ENCODE peak calls at places on chromosome 22, in nine cellular contexts. P, X, K, U, M, L, N, R and B are unnamed samples.

GRCh38 chr22:26673485-26673884 is 16.1 kb downstream of the MIAT start:
- DNase-seq in P (no peak), X (no peak), K (no peak), U (no peak), M (peak; percentile 41), L (no peak), N (no peak), R (peak; percentile 8), B (no peak)

GRCh38 chr22:27336151-27337090 is 465.1 kb downstream of the MN1 start:
- DNase-seq in P (no peak), X (no peak), K (no peak), U (no peak), M (no peak), L (no peak), N (no peak), R (no peak), B (peak; percentile 31)

GRCh38 chr22:46934746-46935491 is 172.5 kb downstream of the TBC1D22A start:
- DNase-seq in P (no peak), X (no peak), K (peak; percentile 82), U (no peak), M (no peak), L (no peak), N (no peak), R (no peak), B (no peak)

GRCh38 chr22:33883961-33884808 is 36.1 kb downstream of the LARGE1 start:
- DNase-seq in P (no peak), X (no peak), K (no peak), U (no peak), M (no peak), L (no peak), N (no peak), R (no peak), B (no peak)

GRCh38 chr22:23598805-23599518 is 18.9 kb upstream of the IGLL1 start:
- DNase-seq in P (no peak), X (no peak), K (no peak), U (no peak), M (no peak), L (no peak), N (no peak), R (no peak), B (no peak)

GRCh38 chr22:50114221-50114981 is 24.6 kb downstream of the MOV10L1 start:
- DNase-seq in P (no peak), X (peak; percentile 65), K (peak; percentile 89), U (no peak), M (no peak), L (peak; percentile 76), N (no peak), R (no peak), B (no peak)

GRCh38 chr22:34866501-34867171 is 199.3 kb upstream of the ISX start:
- DNase-seq in P (no peak), X (no peak), K (no peak), U (no peak), M (no peak), L (no peak), N (no peak), R (no peak), B (no peak)

GRCh38 chr22:25153961-25154685 is 45.5 kb upstream of the CRYBB3 start:
- DNase-seq in P (peak; percentile 77), X (no peak), K (peak; percentile 93), U (no peak), M (peak; percentile 82), L (peak; percentile 78), N (peak; percentile 39), R (no peak), B (no peak)

GRCh38 chr22:19751497-19752245 is 8.9 kb upstream of the TBX1 start:
- DNase-seq in P (no peak), X (no peak), K (no peak), U (no peak), M (no peak), L (no peak), N (no peak), R (no peak), B (no peak)

GRCh38 chr22:19753996-19754700 is 6.4 kb upstream of the TBX1 start:
- DNase-seq in P (no peak), X (no peak), K (no peak), U (no peak), M (no peak), L (no peak), N (no peak), R (no peak), B (no peak)

GRCh38 chr22:19754701-19755144 is 5.9 kb upstream of the TBX1 start:
- DNase-seq in P (no peak), X (no peak), K (no peak), U (no peak), M (no peak), L (no peak), N (no peak), R (no peak), B (no peak)

GRCh38 chr22:19755145-19755710 is 5.3 kb upstream of the TBX1 start:
- DNase-seq in P (no peak), X (no peak), K (no peak), U (peak; percentile 42), M (no peak), L (no peak), N (no peak), R (no peak), B (no peak)

DNA sequence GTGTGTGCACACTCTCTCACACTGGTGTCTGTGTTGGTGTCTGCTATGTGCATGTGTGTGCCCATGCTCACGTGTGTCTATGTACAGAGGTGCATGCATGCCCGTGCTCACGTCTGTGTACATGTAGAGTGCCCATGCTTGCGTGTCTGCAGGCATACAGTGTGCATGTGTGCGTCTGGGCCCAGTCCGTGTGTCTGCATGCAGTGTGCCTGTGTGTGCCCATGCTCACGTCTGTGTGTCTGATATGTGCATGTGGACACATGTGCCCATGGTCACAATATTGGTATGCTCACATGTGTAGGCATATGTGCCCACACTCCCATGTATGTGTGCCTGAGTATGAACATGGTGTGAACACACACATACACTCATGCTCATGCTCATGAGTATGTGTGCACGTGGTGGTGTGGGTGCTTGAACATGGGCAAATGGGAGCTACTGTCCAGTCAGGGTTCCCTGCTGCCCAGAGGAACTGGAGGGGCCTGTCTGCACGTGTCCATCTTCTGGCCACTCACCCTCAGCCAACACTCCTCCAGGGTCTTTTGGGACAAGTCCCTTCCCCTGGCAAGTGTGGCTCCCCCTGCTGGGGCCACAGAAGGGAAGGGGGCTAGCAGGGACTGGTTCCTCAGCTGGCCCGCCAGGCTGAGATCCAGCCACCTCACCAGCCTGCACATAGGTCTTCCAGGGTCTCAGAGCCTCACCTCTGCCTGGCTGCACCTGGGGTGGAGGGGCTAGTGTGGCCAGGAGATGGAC is 7.3 kb upstream of the TBX1 start:
- DNase-seq in P (no peak), X (no peak), K (no peak), U (peak; percentile 48), M (no peak), L (no peak), N (no peak), R (no peak), B (no peak)
- TF ChIP-seq CTCF in P (no peak), X (no peak), K (no peak), U (no peak), M (no peak), L (no peak), N (no peak), R (no peak), B (peak; percentile 12)

GRCh38 chr22:36409911-36410756 is 22.4 kb upstream of the MYH9 start:
- DNase-seq in P (peak; percentile 57), X (peak; percentile 93), K (peak; percentile 68), U (peak; percentile 99), M (peak; percentile 85), L (peak; percentile 96), N (no peak), R (peak; percentile 57), B (peak; percentile 88)
- TF ChIP-seq CTCF in P (no peak), X (no peak), K (no peak), U (no peak), M (peak; percentile 21), L (no peak), N (no peak), R (no peak), B (peak; percentile 70)

GRCh38 chr22:42913874-42914510 is 56.9 kb upstream of the ARFGAP3 start:
- DNase-seq in P (no peak), X (no peak), K (no peak), U (no peak), M (no peak), L (no peak), N (no peak), R (no peak), B (no peak)

GRCh38 chr22:42914511-42915076 is 57.5 kb upstream of the ARFGAP3 start:
- DNase-seq in P (no peak), X (no peak), K (no peak), U (no peak), M (no peak), L (no peak), N (no peak), R (no peak), B (no peak)

GRCh38 chr22:42909363-42910058 is 52.4 kb upstream of the ARFGAP3 start:
- DNase-seq in P (no peak), X (no peak), K (no peak), U (no peak), M (no peak), L (no peak), N (no peak), R (no peak), B (no peak)

GRCh38 chr22:42910221-42910942 is 53.3 kb upstream of the ARFGAP3 start:
- DNase-seq in P (no peak), X (no peak), K (no peak), U (no peak), M (no peak), L (no peak), N (no peak), R (no peak), B (no peak)

DNA sequence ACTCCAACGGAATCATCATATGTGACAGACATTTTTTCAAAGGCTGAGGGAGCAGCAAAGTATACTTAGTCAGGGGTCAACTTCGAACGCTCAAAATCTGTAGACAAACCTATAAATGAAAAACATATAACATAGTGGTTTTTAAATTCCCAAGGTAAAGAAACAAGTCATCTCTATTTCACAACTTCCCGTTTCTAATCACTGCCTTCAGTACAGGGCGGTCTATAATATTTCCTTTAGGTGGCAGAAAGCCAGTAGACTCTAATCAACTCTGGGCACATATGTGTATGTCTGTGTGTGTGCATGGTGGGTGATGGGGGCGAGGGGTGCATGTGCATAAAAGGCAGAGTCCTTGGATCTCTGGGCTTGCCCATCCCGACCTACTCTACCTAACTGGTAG is 55.0 kb upstream of the ARFGAP3 start:
- DNase-seq in P (no peak), X (no peak), K (peak; percentile 29), U (no peak), M (no peak), L (no peak), N (no peak), R (no peak), B (no peak)
- TF ChIP-seq CTCF in P (no peak), X (no peak), K (no peak), U (no peak), M (no peak), L (no peak), N (no peak), R (no peak), B (no peak)

GRCh38 chr22:37546436-37547248 is 13.6 kb upstream of the CDC42EP1 start:
- DNase-seq in P (peak; percentile 67), X (peak; percentile 81), K (peak; percentile 98), U (peak; percentile 64), M (no peak), L (peak; percentile 81), N (no peak), R (no peak), B (no peak)

GRCh38 chr22:37547249-37547741 is 13.0 kb upstream of the CDC42EP1 start:
- DNase-seq in P (no peak), X (peak; percentile 52), K (peak; percentile 53), U (no peak), M (no peak), L (no peak), N (no peak), R (no peak), B (no peak)

GRCh38 chr22:37552560-37553163 is 7.6 kb upstream of the CDC42EP1 start:
- DNase-seq in P (no peak), X (peak; percentile 75), K (peak; percentile 81), U (peak; percentile 67), M (no peak), L (no peak), N (no peak), R (no peak), B (no peak)

GRCh38 chr22:37551981-37552380 is 8.3 kb upstream of the CDC42EP1 start:
- DNase-seq in P (no peak), X (no peak), K (no peak), U (no peak), M (no peak), L (no peak), N (no peak), R (no peak), B (no peak)

GRCh38 chr22:37549704-37550059 is 10.6 kb upstream of the CDC42EP1 start:
- DNase-seq in P (no peak), X (peak; percentile 71), K (peak; percentile 88), U (no peak), M (no peak), L (peak; percentile 81), N (no peak), R (no peak), B (no peak)
- TF ChIP-seq CTCF in P (peak; percentile 51), X (no peak), K (peak; percentile 25), U (no peak), M (no peak), L (peak; percentile 23), N (no peak), R (no peak), B (no peak)